ENCODE peak calls at places on chromosomes 4 and X, in nine cellular contexts. K, J, E, R, P, B, S, Y and A are unnamed samples.

GRCh38 chr4:65071532-65071931 is 598.8 kb downstream of the EPHA5 start:
- DNase-seq in K (no peak), J (no peak), E (no peak), R (no peak), P (no peak), B (no peak), S (no peak), Y (no peak), A (no peak)

GRCh38 chr4:88613417-88613875 is 21.2 kb downstream of the HERC3 start:
- DNase-seq in K (no peak), J (no peak), E (no peak), R (no peak), P (no peak), B (no peak), S (no peak), Y (peak), A (no peak)

GRCh38 chr4:121408-122084 is 2.8 kb upstream of the ZNF718 start:
- DNase-seq in K (no peak), J (no peak), E (no peak), R (no peak), P (no peak), B (no peak), S (no peak), Y (no peak), A (no peak)

GRCh38 chrX:122913134-122913533 is 270.9 kb upstream of the GRIA3 start:
- DNase-seq in K (no peak), J (no peak), E (no peak), R (no peak), P (no peak), B (no peak), S (no peak), Y (no peak), A (no peak)

GRCh38 chrX:15956684-15957083 is 102.1 kb upstream of the AP1S2 start:
- DNase-seq in K (no peak), J (no peak), E (no peak), R (no peak), P (no peak), B (no peak), S (no peak), Y (no peak), A (no peak)

GRCh38 chr4:37767546-37767945 is 58.9 kb upstream of the PGM2 start:
- DNase-seq in K (no peak), J (no peak), E (peak), R (no peak), P (peak), B (no peak), S (peak), Y (peak), A (no peak)

GRCh38 chr4:183146478-183146877 is 47.4 kb downstream of the WWC2 start:
- DNase-seq in K (no peak), J (no peak), E (no peak), R (no peak), P (no peak), B (no peak), S (no peak), Y (no peak), A (no peak)

GRCh38 chr4:148170408-148171385 is 271.5 kb downstream of the NR3C2 start:
- DNase-seq in K (no peak), J (no peak), E (no peak), R (peak), P (peak), B (no peak), S (no peak), Y (no peak), A (no peak)

GRCh38 chr4:7135389-7135746 is 57.0 kb upstream of the SORCS2 start:
- DNase-seq in K (no peak), J (no peak), E (no peak), R (no peak), P (no peak), B (no peak), S (no peak), Y (peak), A (no peak)

GRCh38 chr4:101954351-101954750 is 163.8 kb downstream of the BANK1 start:
- DNase-seq in K (no peak), J (no peak), E (no peak), R (no peak), P (no peak), B (no peak), S (no peak), Y (peak), A (no peak)

GRCh38 chrX:133888941-133889340 is 96.5 kb downstream of the GPC3 start:
- DNase-seq in K (no peak), J (no peak), E (no peak), R (no peak), P (no peak), B (no peak), S (no peak), Y (no peak), A (no peak)

GRCh38 chr4:1471443-1472147 is 65.4 kb upstream of the NKX1-1 start:
- DNase-seq in K (no peak), J (no peak), E (no peak), R (no peak), P (no peak), B (no peak), S (no peak), Y (no peak), A (peak)

GRCh38 chrX:108126661-108127060 is 35.1 kb downstream of the ATG4A start:
- DNase-seq in K (no peak), J (no peak), E (no peak), R (no peak), P (no peak), B (no peak), S (no peak), Y (no peak), A (no peak)

GRCh38 chrX:39582091-39582490 is 515.7 kb downstream of the BCOR start:
- DNase-seq in K (no peak), J (no peak), E (no peak), R (peak), P (no peak), B (no peak), S (peak), Y (no peak), A (no peak)

GRCh38 chr4:125951275-125951887 is 636.6 kb downstream of the FAT4 start:
- DNase-seq in K (no peak), J (no peak), E (no peak), R (no peak), P (no peak), B (no peak), S (no peak), Y (no peak), A (no peak)

GRCh38 chr4:150769235-150769634 is 187.3 kb downstream of the MAB21L2 start:
- DNase-seq in K (no peak), J (peak), E (peak), R (peak), P (peak), B (no peak), S (no peak), Y (peak), A (no peak)

GRCh38 chr4:168560184-168560834 is 63.5 kb downstream of the PALLD start:
- DNase-seq in K (no peak), J (no peak), E (no peak), R (no peak), P (no peak), B (peak), S (peak), Y (peak), A (no peak)

GRCh38 chr4:141563721-141564120 is 72.7 kb upstream of the IL15 start:
- DNase-seq in K (no peak), J (no peak), E (no peak), R (no peak), P (no peak), B (no peak), S (no peak), Y (no peak), A (no peak)

GRCh38 chr4:4521069-4521468 is 20.8 kb downstream of the STX18 start:
- DNase-seq in K (no peak), J (no peak), E (no peak), R (no peak), P (no peak), B (no peak), S (no peak), Y (no peak), A (no peak)

GRCh38 chrX:70434914-70435586 is 9.6 kb upstream of the DLG3 start:
- DNase-seq in K (no peak), J (no peak), E (no peak), R (no peak), P (no peak), B (no peak), S (no peak), Y (no peak), A (no peak)

GRCh38 chr4:52993771-52994170 is 131.7 kb downstream of the RASL11B start:
- DNase-seq in K (no peak), J (no peak), E (no peak), R (no peak), P (no peak), B (no peak), S (no peak), Y (no peak), A (no peak)

GRCh38 chr4:59848457-59848856 is 1351.7 kb upstream of the ADGRL3 start:
- DNase-seq in K (no peak), J (no peak), E (no peak), R (no peak), P (no peak), B (no peak), S (no peak), Y (no peak), A (no peak)

GRCh38 chrX:135740683-135741149 is 27.3 kb downstream of the CT45A3 start:
- DNase-seq in K (no peak), J (peak), E (peak), R (peak), P (peak), B (no peak), S (no peak), Y (peak), A (no peak)

GRCh38 chrX:66164470-66164869 is 423 bp downstream of the HEPH start:
- DNase-seq in K (no peak), J (no peak), E (no peak), R (no peak), P (no peak), B (no peak), S (no peak), Y (no peak), A (no peak)

GRCh38 chr4:120664851-120665250 is 257.7 kb downstream of the PRDM5 start:
- DNase-seq in K (no peak), J (no peak), E (no peak), R (no peak), P (no peak), B (no peak), S (no peak), Y (no peak), A (no peak)

GRCh38 chr4:1315306-1315705 is 25.6 kb downstream of the MAEA start:
- DNase-seq in K (no peak), J (no peak), E (no peak), R (no peak), P (no peak), B (no peak), S (no peak), Y (no peak), A (no peak)

DNA sequence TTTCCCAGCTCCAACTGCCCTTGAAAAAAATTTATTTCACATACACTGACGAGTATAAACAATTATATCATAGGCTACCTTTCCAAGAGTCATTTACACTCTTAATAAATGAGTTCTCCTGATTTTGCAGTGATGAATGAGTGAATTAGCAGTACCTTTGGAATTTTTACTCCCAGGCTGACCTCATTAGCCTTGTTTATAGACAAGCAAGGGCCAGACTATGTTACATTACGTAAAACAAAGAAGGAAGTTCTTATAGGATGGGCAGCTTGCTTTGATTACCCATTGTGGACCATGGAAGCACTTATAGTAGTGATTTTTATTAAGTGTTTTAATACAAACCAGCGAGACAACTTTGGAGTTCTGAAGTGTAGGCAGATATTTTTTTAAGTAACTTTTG is 112.9 kb upstream of the C1QTNF7 start:
- DNase-seq in K (no peak), J (no peak), E (no peak), R (no peak), P (no peak), B (no peak), S (no peak), Y (no peak), A (no peak)
- TF ChIP-seq POLR2AphosphoS5 in K (no peak), J (no peak), E (no peak), R (no peak), P (no peak), B (no peak), S (no peak), Y (no peak), A (no peak)

GRCh38 chr4:109815151-109816081 is at the start of gene GAR1:
- DNase-seq in K (peak), J (peak), E (peak), R (peak), P (peak), B (peak), S (peak), Y (peak), A (peak)
- TF ChIP-seq POLR2A in K (peak), J (peak), E (peak), R (peak), P (peak), B (peak), S (peak), Y (peak), A (no peak)

GRCh38 chrX:1316527-1316926 is 20.1 kb upstream of the IL3RA start:
- DNase-seq in K (no peak), J (no peak), E (no peak), R (no peak), P (peak), B (no peak), S (peak), Y (no peak), A (peak)
- TF ChIP-seq POLR2AphosphoS5 in K (no peak), J (no peak), E (no peak), R (no peak), P (no peak), B (no peak), S (no peak), Y (no peak), A (peak)

DNA sequence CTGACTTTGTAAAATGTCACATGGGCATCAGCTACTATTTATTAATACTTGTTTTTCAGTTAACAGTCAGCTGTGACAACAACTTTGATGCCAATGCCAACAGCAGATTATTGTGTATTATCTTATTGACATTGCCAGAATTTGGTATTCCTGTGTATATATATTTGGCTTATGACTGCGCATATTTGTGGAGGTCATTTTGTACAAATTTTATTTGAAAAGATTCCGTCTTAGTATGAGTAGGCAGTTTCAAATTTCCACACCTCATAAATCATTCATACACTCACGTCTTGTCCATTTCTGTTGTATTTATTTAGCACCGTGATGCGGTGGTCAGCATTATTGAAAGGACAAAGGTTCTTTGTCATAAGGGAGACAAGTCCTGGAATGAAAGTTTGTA is 558.2 kb upstream of the NDST4 start:
- DNase-seq in K (no peak), J (no peak), E (peak), R (no peak), P (no peak), B (no peak), S (no peak), Y (no peak), A (no peak)
- TF ChIP-seq POLR2A in K (no peak), J (no peak), E (no peak), R (no peak), P (no peak), B (no peak), S (no peak), Y (no peak), A (no peak)

DNA sequence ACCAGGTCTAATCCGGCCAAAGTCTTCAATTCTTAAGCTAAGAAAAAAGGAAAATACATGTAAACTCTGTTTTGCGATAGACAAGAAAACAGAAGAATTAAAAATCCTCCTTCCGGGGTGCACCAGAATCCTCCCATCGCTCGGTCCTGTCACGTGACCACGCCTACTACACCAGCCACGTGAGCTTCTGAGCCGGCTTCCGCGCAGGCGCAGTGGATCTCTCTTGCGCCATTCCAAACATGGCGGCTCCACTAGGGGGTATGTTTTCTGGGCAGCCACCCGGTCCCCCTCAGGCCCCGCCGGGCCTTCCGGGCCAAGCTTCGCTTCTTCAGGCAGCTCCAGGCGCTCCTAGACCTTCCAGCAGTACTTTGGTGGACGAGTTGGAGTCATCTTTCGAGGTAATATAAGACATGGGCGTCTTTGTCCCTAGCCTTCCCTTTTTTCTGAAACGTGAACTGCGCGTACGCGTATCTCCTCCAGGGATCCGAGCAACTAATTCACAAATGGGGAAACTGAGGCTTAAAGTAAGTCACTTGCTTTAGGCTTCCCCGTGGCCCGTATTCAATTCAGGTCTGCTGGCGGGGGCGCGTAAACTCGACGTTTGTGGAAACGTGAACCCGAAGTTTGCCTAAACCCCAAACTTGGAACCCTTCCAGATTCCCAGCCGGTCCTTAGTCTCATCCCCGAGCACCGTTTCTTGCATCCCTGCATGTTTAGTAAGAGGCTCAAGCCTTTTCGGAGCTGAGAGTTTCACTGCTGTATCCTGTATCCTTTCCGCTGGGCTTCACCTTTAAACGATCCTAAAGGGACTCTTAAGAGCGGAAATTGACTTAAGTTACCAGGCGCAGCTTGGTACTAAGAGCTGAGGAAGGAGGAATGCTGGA is at the start of gene MED28:
- DNase-seq in K (peak), J (peak), E (peak), R (peak), P (peak), B (peak), S (peak), Y (peak), A (peak)
- TF ChIP-seq POLR2AphosphoS5 in K (peak), J (peak), E (peak), R (peak), P (peak), B (peak), S (peak), Y (peak), A (peak)

DNA sequence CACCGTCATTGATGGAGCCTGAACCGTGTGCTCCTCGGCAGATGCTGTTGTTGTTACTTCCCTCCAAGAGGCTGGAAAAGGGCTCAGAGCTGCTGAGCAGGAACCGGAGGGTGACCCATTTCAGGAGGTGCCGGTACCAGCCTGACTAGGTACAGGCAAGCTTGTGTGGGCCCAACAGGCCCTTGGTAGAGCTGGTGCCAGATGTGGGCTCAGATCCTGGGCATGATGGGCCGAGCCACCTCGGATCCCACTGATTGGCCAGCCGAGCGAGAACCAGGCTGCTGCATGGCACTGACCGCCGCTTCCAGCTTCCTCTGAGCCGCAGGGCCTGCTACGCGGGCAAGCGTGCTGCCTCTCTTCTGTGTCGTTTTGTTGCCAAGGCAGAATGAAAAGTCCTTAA is 33.7 kb downstream of the NOP14 start:
- DNase-seq in K (no peak), J (no peak), E (no peak), R (no peak), P (no peak), B (no peak), S (no peak), Y (no peak), A (peak)
- TF ChIP-seq POLR2A in K (no peak), J (no peak), E (no peak), R (no peak), P (no peak), B (no peak), S (no peak), Y (no peak), A (no peak)

DNA sequence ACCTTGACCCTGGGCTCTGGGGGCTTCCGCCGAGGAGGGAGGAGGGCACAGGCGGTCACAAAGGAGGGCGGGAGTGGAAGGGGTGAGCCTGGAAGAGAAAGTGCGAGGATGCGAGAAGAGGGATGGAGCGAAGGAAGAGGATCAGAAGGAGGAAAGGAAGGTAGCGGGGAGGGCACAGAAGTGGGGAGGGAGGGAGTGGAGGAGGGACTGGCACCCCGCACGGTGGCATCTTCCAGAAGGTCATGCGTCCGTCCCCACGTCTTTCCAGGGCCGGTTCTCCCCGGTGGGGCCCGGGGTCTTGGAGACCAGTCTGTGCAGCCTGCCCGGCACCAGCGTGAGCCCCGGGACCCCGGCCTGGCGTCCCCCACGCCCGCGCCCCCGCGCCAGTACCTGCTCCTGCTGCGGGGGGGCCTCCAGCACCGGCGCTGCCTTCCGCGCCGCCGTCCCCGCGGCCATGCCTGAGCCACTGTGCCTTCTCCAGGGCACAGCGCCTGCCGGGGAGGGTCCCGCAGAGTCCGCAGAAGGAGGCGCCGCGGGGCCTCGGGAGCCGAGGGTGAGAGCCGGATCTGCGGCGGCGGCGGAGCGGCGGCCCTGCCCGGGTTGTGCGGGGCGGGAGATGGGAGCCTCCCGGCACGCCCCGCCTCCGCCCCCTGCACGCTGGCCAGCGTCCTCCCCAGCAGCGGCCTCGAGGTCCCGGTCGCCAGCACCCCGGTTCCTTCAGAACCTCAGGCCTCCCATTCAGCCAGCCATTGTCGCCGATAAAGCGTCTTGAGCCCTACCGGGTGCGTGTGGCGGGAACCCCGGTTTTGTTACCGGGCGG is at the start of gene RNF175:
- DNase-seq in K (no peak), J (no peak), E (no peak), R (no peak), P (no peak), B (no peak), S (no peak), Y (no peak), A (no peak)
- TF ChIP-seq POLR2AphosphoS5 in K (no peak), J (no peak), E (no peak), R (no peak), P (no peak), B (no peak), S (no peak), Y (no peak), A (no peak)